ENCODE peak calls at places on chromosomes 3 and 15, in six cellular contexts. J is GM23338, S is GM23248, D is SK-N-SH, U is neural progenitor cell, Q is OCI-LY7. P is an unnamed sample.

GRCh38 chr15:43214592-43215295 is 6.1 kb downstream of the EPB42 start:
- DNase-seq in J (no peak), S (no peak), D (no peak), U (no peak), Q (no peak), P (no peak)

GRCh38 chr15:52652984-52653383 is 26.2 kb downstream of the ATOSA start:
- DNase-seq in J (no peak), S (peak; percentile 55), D (no peak), U (no peak), Q (no peak), P (no peak)

GRCh38 chr3:45362768-45363167 is 25.6 kb upstream of the LARS2 start:
- DNase-seq in J (no peak), S (peak; percentile 66), D (no peak), U (no peak), Q (no peak), P (no peak)

GRCh38 chr3:11944052-11944673 is 60.0 kb upstream of the SYN2 start:
- DNase-seq in J (peak; percentile 90), S (peak; percentile 54), D (peak; percentile 27), U (peak; percentile 69), Q (no peak), P (peak; percentile 11)

GRCh38 chr3:7745711-7746110 is 755.9 kb upstream of the LMCD1 start:
- DNase-seq in J (no peak), S (no peak), D (no peak), U (no peak), Q (no peak), P (no peak)

GRCh38 chr15:66839511-66840112 is 137.6 kb downstream of the SMAD6 start:
- DNase-seq in J (no peak), S (peak; percentile 77), D (no peak), U (no peak), Q (no peak), P (no peak)

GRCh38 chr3:141367038-141367730 is 1.1 kb upstream of the ZBTB38 start:
- DNase-seq in J (no peak), S (peak; percentile 99), D (no peak), U (no peak), Q (no peak), P (no peak)

GRCh38 chr15:81155375-81156218 is 21.5 kb downstream of the CFAP161 start:
- DNase-seq in J (peak; percentile 49), S (peak; percentile 80), D (peak; percentile 46), U (peak; percentile 47), Q (peak; percentile 62), P (peak; percentile 82)

GRCh38 chr15:44633603-44634002 is 29.9 kb downstream of the SPG11 start:
- DNase-seq in J (no peak), S (peak; percentile 69), D (no peak), U (no peak), Q (no peak), P (no peak)

GRCh38 chr3:77825045-77825827 is 785.3 kb downstream of the ROBO2 start:
- DNase-seq in J (no peak), S (peak; percentile 67), D (no peak), U (no peak), Q (no peak), P (peak; percentile 33)

GRCh38 chr15:64193971-64194370 is 31.1 kb upstream of the PPIB start:
- DNase-seq in J (peak; percentile 16), S (no peak), D (no peak), U (peak; percentile 29), Q (no peak), P (no peak)

GRCh38 chr3:14202874-14203520 is 24.4 kb downstream of the LSM3 start:
- DNase-seq in J (no peak), S (no peak), D (no peak), U (no peak), Q (no peak), P (no peak)

GRCh38 chr15:88454231-88454630 is 13.0 kb downstream of the MRPL46 start:
- DNase-seq in J (no peak), S (peak; percentile 63), D (no peak), U (no peak), Q (no peak), P (no peak)

GRCh38 chr3:169128579-169128978 is 534.9 kb downstream of the MECOM start:
- DNase-seq in J (no peak), S (peak; percentile 17), D (no peak), U (no peak), Q (no peak), P (no peak)

GRCh38 chr3:9909221-9910013 is 6.8 kb downstream of the IL17RE start:
- DNase-seq in J (no peak), S (peak; percentile 36), D (no peak), U (no peak), Q (no peak), P (no peak)

GRCh38 chr3:41490360-41490759 is 291.1 kb downstream of the CTNNB1 start:
- DNase-seq in J (no peak), S (no peak), D (no peak), U (no peak), Q (no peak), P (no peak)

GRCh38 chr3:194373912-194374311 is 4.4 kb upstream of the LRRC15 start:
- DNase-seq in J (no peak), S (no peak), D (no peak), U (no peak), Q (no peak), P (no peak)

GRCh38 chr15:74208901-74209559 is 6.4 kb upstream of the STRA6 start:
- DNase-seq in J (peak; percentile 79), S (no peak), D (no peak), U (peak; percentile 55), Q (no peak), P (no peak)

GRCh38 chr3:80097674-80098073 is 329.9 kb upstream of the ROBO1 start:
- DNase-seq in J (no peak), S (peak; percentile 0), D (no peak), U (no peak), Q (no peak), P (no peak)

GRCh38 chr3:106811376-106811775 is 565.9 kb upstream of the CCDC54 start:
- DNase-seq in J (no peak), S (peak; percentile 76), D (no peak), U (no peak), Q (no peak), P (no peak)

GRCh38 chr3:160678447-160678846 is 1.5 kb downstream of the ARL14 start:
- DNase-seq in J (no peak), S (no peak), D (no peak), U (no peak), Q (no peak), P (no peak)

GRCh38 chr3:100577382-100578008 is 31.9 kb upstream of the ADGRG7 start:
- DNase-seq in J (peak; percentile 40), S (no peak), D (no peak), U (no peak), Q (no peak), P (no peak)

GRCh38 chr15:40125950-40126349 is 17.3 kb upstream of the BMF start:
- DNase-seq in J (no peak), S (no peak), D (no peak), U (no peak), Q (no peak), P (no peak)

GRCh38 chr3:58999134-58999778 is 50.6 kb downstream of the CFAP20DC start:
- DNase-seq in J (no peak), S (peak; percentile 64), D (no peak), U (no peak), Q (no peak), P (no peak)

GRCh38 chr3:62918131-62918530 is 42.9 kb upstream of the CADPS start:
- DNase-seq in J (no peak), S (no peak), D (no peak), U (no peak), Q (no peak), P (no peak)

GRCh38 chr15:31472636-31473383 is 146.2 kb downstream of the KLF13 start:
- DNase-seq in J (no peak), S (peak; percentile 68), D (no peak), U (no peak), Q (peak; percentile 39), P (peak; percentile 91)

GRCh38 chr15:62741106-62741505 is 301.4 kb upstream of the TPM1 start:
- DNase-seq in J (no peak), S (no peak), D (no peak), U (no peak), Q (no peak), P (no peak)

DNA sequence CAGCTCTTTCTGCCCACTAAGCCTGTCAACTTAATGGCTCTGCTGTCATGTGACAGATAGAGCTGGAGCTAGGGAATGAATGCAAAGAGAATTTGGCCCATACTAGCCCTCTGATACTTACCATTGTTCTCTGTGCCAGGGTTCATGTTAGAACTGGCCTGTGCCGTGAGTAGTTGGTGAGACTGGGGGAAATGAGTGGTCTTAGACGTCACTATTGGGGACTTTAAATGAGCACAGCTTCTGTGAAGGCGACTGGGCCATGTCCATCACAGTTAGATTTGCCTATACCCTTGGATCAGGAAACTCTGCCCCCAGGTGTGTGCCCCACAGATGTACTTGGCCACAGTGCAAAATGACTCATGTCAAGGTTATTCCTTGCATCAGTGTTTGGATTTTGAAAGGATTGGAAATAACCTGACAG is 124.9 kb downstream of the PTPRG start:
- DNase-seq in J (no peak), S (no peak), D (no peak), U (no peak), Q (no peak), P (no peak)
- H3K4me2 ChIP-seq in J (peak overlapping the region; percentile 61), S (no peak overlapping the region), D (no peak overlapping the region), U (no peak overlapping the region), Q (no peak overlapping the region), P (no peak overlapping the region)

GRCh38 chr15:57895291-57895690 is 170.2 kb downstream of the ALDH1A2 start:
- DNase-seq in J (no peak), S (no peak), D (no peak), U (no peak), Q (no peak), P (no peak)
- TF ChIP-seq EZH2phosphoT487 in J (no peak), S (no peak), D (no peak), U (no peak), Q (no peak), P (no peak)

GRCh38 chr3:183636221-183637105 is 1.0 kb downstream of the KLHL24 start:
- DNase-seq in J (peak; percentile 98), S (peak; percentile 96), D (peak; percentile 92), U (peak; percentile 98), Q (peak; percentile 98), P (peak; percentile 100)

GRCh38 chr3:183635431-183636220 is at the start of gene KLHL24:
- DNase-seq in J (peak; percentile 97), S (peak; percentile 97), D (peak; percentile 92), U (peak; percentile 96), Q (peak; percentile 94), P (peak; percentile 99)

GRCh38 chr3:183637106-183637486 is 1.7 kb downstream of the KLHL24 start:
- DNase-seq in J (no peak), S (peak; percentile 9), D (no peak), U (no peak), Q (no peak), P (no peak)

GRCh38 chr3:183635107-183635430 is 354 bp upstream of the KLHL24 start:
- DNase-seq in J (peak; percentile 74), S (no peak), D (no peak), U (no peak), Q (no peak), P (no peak)

GRCh38 chr3:183634707-183635106 is 716 bp upstream of the KLHL24 start:
- DNase-seq in J (no peak), S (no peak), D (no peak), U (no peak), Q (no peak), P (peak; percentile 29)
- H2AFZ ChIP-seq in J (peak overlapping the region; percentile 80), S (peak overlapping the region; percentile 99), D (peak overlapping the region; percentile 100), U (peak overlapping the region; percentile 71), Q (peak overlapping the region; percentile 97), P (peak overlapping the region; percentile 89)

DNA sequence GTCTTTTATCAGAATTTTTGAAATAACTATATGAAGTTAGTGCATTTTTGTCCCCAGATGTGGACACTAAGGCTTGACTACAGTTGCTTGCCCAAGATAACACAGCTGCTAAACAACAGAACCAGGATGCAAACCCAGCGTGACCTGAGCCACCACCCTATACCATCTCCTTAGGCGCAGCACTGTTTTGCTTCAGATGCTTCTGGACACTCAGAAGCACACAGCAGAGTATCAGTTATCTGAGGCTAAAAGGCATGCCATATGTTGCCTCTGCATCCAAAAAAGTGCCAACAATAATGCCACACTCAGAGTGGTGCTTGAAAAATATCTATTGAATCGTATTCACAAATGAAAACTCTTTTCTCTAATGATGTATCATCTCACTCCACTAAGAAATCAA is 24.5 kb downstream of the KCNMB2 start:
- DNase-seq in J (no peak), S (no peak), D (no peak), U (no peak), Q (no peak), P (no peak)
- H3K4me2 ChIP-seq in J (no peak overlapping the region), S (no peak overlapping the region), D (no peak overlapping the region), U (no peak overlapping the region), Q (no peak overlapping the region), P (peak overlapping the region; percentile 34)

P was measured in MM.1S.